ENCODE peak calls at places on chromosomes 13 and 19, in four cellular contexts. B is aorta; O is effector memory CD4-positive, alpha-beta T cell; X is GM23248. G is an unnamed sample.
A peak's percentile ranks its signal among the peaks of the same experiment; 100 is the strongest.

GRCh38 chr19:10920288-10920655 is 8.2 kb downstream of the YIPF2 start:
- DNase-seq in B (no peak), O (no peak), X (no peak), G (no peak)

GRCh38 chr13:23433171-23434153 is at the start of gene SACS:
- DNase-seq in B (no peak), O (no peak), X (peak; percentile 86), G (peak; percentile 64)

GRCh38 chr19:13762635-13763235 is 1.6 kb upstream of the MRI1 start:
- DNase-seq in B (no peak), O (no peak), X (no peak), G (no peak)

GRCh38 chr19:56441206-56441792 is 35.8 kb downstream of the ZNF667 start:
- DNase-seq in B (no peak), O (no peak), X (no peak), G (no peak)

GRCh38 chr19:57620673-57621348 is 6.8 kb downstream of the ZNF134 start:
- DNase-seq in B (no peak), O (no peak), X (peak; percentile 38), G (no peak)

GRCh38 chr19:6970478-6970877 is 50.8 kb downstream of the MBD3L2B start:
- DNase-seq in B (no peak), O (no peak), X (no peak), G (no peak)

GRCh38 chr19:47619763-47620162 is 10.8 kb downstream of the BICRA start:
- DNase-seq in B (no peak), O (no peak), X (no peak), G (no peak)

GRCh38 chr13:24032252-24032651 is 128.3 kb upstream of the SPATA13 start:
- DNase-seq in B (no peak), O (no peak), X (peak; percentile 82), G (no peak)

GRCh38 chr19:7977021-7977722 is 28.3 kb downstream of the ELAVL1 start:
- DNase-seq in B (peak; percentile 56), O (no peak), X (no peak), G (no peak)

GRCh38 chr13:98480915-98481510 is 95.9 kb downstream of the STK24 start:
- DNase-seq in B (no peak), O (peak; percentile 39), X (no peak), G (no peak)

GRCh38 chr19:53015730-53016129 is 2.0 kb downstream of the ERVV-1 start:
- DNase-seq in B (no peak), O (no peak), X (no peak), G (no peak)

GRCh38 chr19:50969413-50969760 is at the start of gene KLK6:
- DNase-seq in B (peak; percentile 62), O (no peak), X (no peak), G (no peak)

GRCh38 chr19:53123400-53123799 is 9.3 kb downstream of the ZNF415 start:
- DNase-seq in B (no peak), O (no peak), X (no peak), G (no peak)

GRCh38 chr13:107864543-107865460 is 350.5 kb downstream of the LIG4 start:
- DNase-seq in B (no peak), O (no peak), X (peak; percentile 87), G (no peak)

GRCh38 chr13:75541287-75541686 is 3.6 kb upstream of the COMMD6 start:
- DNase-seq in B (no peak), O (no peak), X (no peak), G (no peak)

GRCh38 chr13:24727731-24728601 is 36.0 kb upstream of the RNF17 start:
- DNase-seq in B (peak; percentile 75), O (peak; percentile 50), X (peak; percentile 95), G (no peak)

GRCh38 chr13:25171517-25172302 is at the start of gene AMER2:
- DNase-seq in B (peak; percentile 82), O (no peak), X (peak; percentile 49), G (no peak)

GRCh38 chr19:289651-290538 is 1.3 kb downstream of the PLPP2 start:
- DNase-seq in B (peak; percentile 61), O (peak; percentile 37), X (peak; percentile 81), G (no peak)

GRCh38 chr19:16252459-16253205 is 54.9 kb downstream of the AP1M1 start:
- DNase-seq in B (no peak), O (no peak), X (no peak), G (no peak)

GRCh38 chr13:49444517-49445395 is 682 bp downstream of the SETDB2 start:
- DNase-seq in B (no peak), O (peak; percentile 6), X (peak; percentile 83), G (no peak)

GRCh38 chr13:97627566-97627965 is 193.6 kb downstream of the RAP2A start:
- DNase-seq in B (no peak), O (no peak), X (peak; percentile 80), G (peak; percentile 13)

GRCh38 chr19:9597027-9597426 is 12.7 kb upstream of the ZNF121 start:
- DNase-seq in B (no peak), O (no peak), X (peak; percentile 95), G (no peak)

GRCh38 chr13:72726721-72727416 is 560 bp downstream of the MZT1 start:
- DNase-seq in B (peak; percentile 80), O (peak; percentile 0), X (peak; percentile 66), G (no peak)

GRCh38 chr13:23628250-23628649 is 58.0 kb downstream of the TNFRSF19 start:
- DNase-seq in B (no peak), O (no peak), X (no peak), G (no peak)

GRCh38 chr13:63481334-63481733 is 2065.7 kb upstream of the PCDH20 start:
- DNase-seq in B (no peak), O (no peak), X (no peak), G (no peak)

GRCh38 chr13:113089693-113090414 is 15.7 kb upstream of the F7 start:
- DNase-seq in B (peak; percentile 71), O (no peak), X (no peak), G (no peak)

GRCh38 chr19:16649734-16650133 is 10.2 kb downstream of the SMIM7 start:
- DNase-seq in B (no peak), O (no peak), X (peak; percentile 54), G (no peak)

GRCh38 chr13:76522083-76522755 is 364.0 kb downstream of the KCTD12 start:
- DNase-seq in B (peak; percentile 37), O (no peak), X (no peak), G (peak; percentile 29)

GRCh38 chr19:40806385-40807146 is 7.6 kb downstream of the EGLN2 start:
- DNase-seq in B (peak; percentile 93), O (peak; percentile 71), X (peak; percentile 94), G (peak; percentile 95)
- H3K4me1 ChIP-seq in B (no peaks in the 10 kb centered on the region), O (peaks cover 87% of the 10 kb centered on the region), X (peaks cover 34% of the 10 kb centered on the region), G (peaks cover 1% of the 10 kb centered on the region)

GRCh38 chr19:2327773-2328400 is 499 bp downstream of the LSM7 start:
- DNase-seq in B (no peak), O (peak; percentile 47), X (peak; percentile 76), G (no peak)
- H3K27ac ChIP-seq in B (no peak overlapping the region), O (peak overlapping the region; percentile 74), X (peak overlapping the region; percentile 77), G (no peak overlapping the region)

GRCh38 chr19:46494936-46495788 is 505 bp downstream of the PNMA8B start:
- DNase-seq in B (peak; percentile 75), O (no peak), X (no peak), G (no peak)
- H3K4me3 ChIP-seq in B (no peak overlapping the region), O (no peak overlapping the region), X (no peak overlapping the region), G (peak overlapping the region; percentile 31)

GRCh38 chr19:28883241-28883693 is 329.7 kb downstream of the UQCRFS1 start:
- DNase-seq in B (no peak), O (no peak), X (peak; percentile 65), G (no peak)
- H3K4me1 ChIP-seq in B (no peaks in the 10 kb centered on the region), O (no peaks in the 10 kb centered on the region), X (peaks cover 10% of the 10 kb centered on the region), G (peaks cover 9% of the 10 kb centered on the region)

GRCh38 chr19:3402631-3403443 is 36.5 kb downstream of the NFIC start:
- DNase-seq in B (no peak), O (no peak), X (no peak), G (no peak)
- H3K27ac ChIP-seq in B (no peak overlapping the region), O (no peak overlapping the region), X (peak overlapping the region; percentile 97), G (no peak overlapping the region)

GRCh38 chr13:111990362-111990761 is 76.6 kb upstream of the SOX1 start:
- DNase-seq in B (peak; percentile 20), O (no peak), X (no peak), G (no peak)

GRCh38 chr13:111999352-111999751 is 67.6 kb upstream of the SOX1 start:
- DNase-seq in B (no peak), O (no peak), X (no peak), G (no peak)

GRCh38 chr13:111994578-111994977 is 72.4 kb upstream of the SOX1 start:
- DNase-seq in B (peak; percentile 49), O (no peak), X (no peak), G (no peak)

GRCh38 chr13:111992911-111993310 is 74.0 kb upstream of the SOX1 start:
- DNase-seq in B (no peak), O (no peak), X (no peak), G (no peak)

GRCh38 chr13:111993701-111994100 is 73.2 kb upstream of the SOX1 start:
- DNase-seq in B (no peak), O (no peak), X (no peak), G (no peak)
- H3K4me3 ChIP-seq in B (no peak overlapping the region), O (no peak overlapping the region), X (no peak overlapping the region), G (no peak overlapping the region)

DNA sequence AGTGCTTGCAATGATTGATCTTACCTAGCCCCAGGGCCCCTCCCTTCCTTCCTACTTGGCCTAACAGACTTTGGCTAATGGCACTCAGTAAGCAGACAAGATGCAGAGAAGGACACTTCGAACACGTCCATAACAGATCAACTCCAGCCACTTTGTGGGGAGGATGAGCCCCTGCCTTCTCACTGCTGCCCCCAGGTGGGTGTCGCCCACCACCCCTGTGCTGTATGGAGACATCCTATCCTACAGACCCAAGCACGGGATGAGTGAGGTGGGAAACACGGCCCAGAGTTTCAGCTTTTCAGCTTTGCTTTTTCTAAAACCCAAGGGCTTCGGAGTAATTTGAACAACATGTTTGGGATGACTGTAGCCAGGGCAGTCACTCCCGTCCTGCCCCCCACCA is 5.5 kb downstream of the SLC7A1 start:
- DNase-seq in B (no peak), O (no peak), X (no peak), G (no peak)
- H3K4me1 ChIP-seq in B (no peaks in the 10 kb centered on the region), O (peaks cover 3% of the 10 kb centered on the region), X (peaks cover 88% of the 10 kb centered on the region), G (peaks cover 3% of the 10 kb centered on the region)

GRCh38 chr13:83906240-83906820 is 24.1 kb upstream of the SLITRK1 start:
- DNase-seq in B (no peak), O (no peak), X (no peak), G (no peak)
- H3K27ac ChIP-seq in B (no peak overlapping the region), O (no peak overlapping the region), X (no peak overlapping the region), G (no peak overlapping the region)

GRCh38 chr19:3725640-3726310 is 17.6 kb downstream of the TJP3 start:
- DNase-seq in B (no peak), O (no peak), X (no peak), G (no peak)
- H3K4me3 ChIP-seq in B (no peak overlapping the region), O (no peak overlapping the region), X (no peak overlapping the region), G (no peak overlapping the region)

DNA sequence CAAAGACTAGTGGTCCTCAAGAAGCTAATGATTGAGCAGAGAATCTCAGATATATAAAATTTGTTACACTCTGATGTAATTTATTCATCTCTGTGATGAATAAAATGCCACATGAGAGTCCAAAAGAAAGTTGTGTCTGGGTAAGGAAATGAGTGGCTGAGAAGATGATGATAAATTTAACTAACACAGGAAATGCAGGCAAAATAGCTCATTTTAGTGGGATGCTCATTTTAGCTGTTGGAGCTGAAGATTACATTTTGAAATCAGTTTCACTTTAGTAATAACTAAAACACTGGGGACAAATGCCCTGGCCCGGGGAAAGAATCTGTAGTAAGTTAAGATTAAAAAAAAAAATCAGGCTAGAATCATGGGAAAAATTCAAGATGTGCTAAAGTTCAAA is 35.2 kb downstream of the SPRY2 start:
- DNase-seq in B (no peak), O (no peak), X (peak; percentile 4), G (no peak)
- H3K4me1 ChIP-seq in B (peaks cover 4% of the 10 kb centered on the region), O (no peaks in the 10 kb centered on the region), X (peaks cover 4% of the 10 kb centered on the region), G (no peaks in the 10 kb centered on the region)